ENCODE peak calls at places on chromosomes 16 and 17, in nine cellular contexts. One of them, this sample, is unnamed.
A peak's percentile ranks its signal among the peaks of the same experiment; 100 is the strongest.

GRCh38 chr16:15810411-15810810 is 46.4 kb downstream of the MYH11 start:
- DNase-seq in RWPE1: no peak
- DNase-seq in left ventricle myocardium inferior: no peak
- DNase-seq in HFFc6: peak; percentile 5
- DNase-seq in cardiac muscle cell: no peak
- DNase-seq in GM10248: no peak
- DNase-seq in transverse colon: no peak
- DNase-seq in A673: no peak
- DNase-seq in heart left ventricle: no peak
- DNase-seq in this sample: no peak

GRCh38 chr16:55555436-55555835 is 11.0 kb upstream of the CAPNS2 start:
- DNase-seq in heart left ventricle: no peak
- DNase-seq in GM10248: no peak
- DNase-seq in cardiac muscle cell: no peak
- DNase-seq in A673: no peak
- DNase-seq in HFFc6: peak; percentile 58
- DNase-seq in left ventricle myocardium inferior: no peak
- DNase-seq in RWPE1: no peak
- DNase-seq in transverse colon: no peak
- DNase-seq in this sample: no peak

GRCh38 chr16:85173981-85174751 is 61.9 kb upstream of the CIBAR2 start:
- DNase-seq in left ventricle myocardium inferior: no peak
- DNase-seq in cardiac muscle cell: peak; percentile 80
- DNase-seq in A673: peak; percentile 95
- DNase-seq in transverse colon: peak; percentile 34
- DNase-seq in RWPE1: peak; percentile 77
- DNase-seq in GM10248: no peak
- DNase-seq in HFFc6: peak; percentile 88
- DNase-seq in heart left ventricle: no peak
- DNase-seq in this sample: no peak

GRCh38 chr16:76910931-76911330 is 280.1 kb upstream of the MON1B start:
- DNase-seq in GM10248: no peak
- DNase-seq in HFFc6: no peak
- DNase-seq in RWPE1: peak; percentile 25
- DNase-seq in left ventricle myocardium inferior: no peak
- DNase-seq in A673: no peak
- DNase-seq in cardiac muscle cell: peak; percentile 95
- DNase-seq in transverse colon: no peak
- DNase-seq in heart left ventricle: no peak
- DNase-seq in this sample: no peak

GRCh38 chr17:77493238-77493812 is 352.6 kb downstream of the SEC14L1 start:
- DNase-seq in left ventricle myocardium inferior: peak; percentile 16
- DNase-seq in cardiac muscle cell: no peak
- DNase-seq in heart left ventricle: no peak
- DNase-seq in transverse colon: peak; percentile 7
- DNase-seq in RWPE1: no peak
- DNase-seq in A673: no peak
- DNase-seq in HFFc6: no peak
- DNase-seq in GM10248: no peak
- DNase-seq in this sample: no peak

GRCh38 chr17:66855204-66855603 is 20.3 kb downstream of the CACNG5 start:
- DNase-seq in transverse colon: no peak
- DNase-seq in GM10248: no peak
- DNase-seq in A673: no peak
- DNase-seq in left ventricle myocardium inferior: no peak
- DNase-seq in RWPE1: no peak
- DNase-seq in HFFc6: no peak
- DNase-seq in heart left ventricle: no peak
- DNase-seq in cardiac muscle cell: peak; percentile 10
- DNase-seq in this sample: no peak

GRCh38 chr17:19401321-19402010 is 9.6 kb upstream of the RNF112 start:
- DNase-seq in A673: no peak
- DNase-seq in transverse colon: peak; percentile 69
- DNase-seq in RWPE1: no peak
- DNase-seq in HFFc6: no peak
- DNase-seq in left ventricle myocardium inferior: no peak
- DNase-seq in GM10248: no peak
- DNase-seq in heart left ventricle: no peak
- DNase-seq in cardiac muscle cell: no peak
- DNase-seq in this sample: no peak

GRCh38 chr17:36578671-36579070 is 13.0 kb upstream of the DHRS11 start:
- DNase-seq in HFFc6: no peak
- DNase-seq in heart left ventricle: no peak
- DNase-seq in GM10248: no peak
- DNase-seq in RWPE1: no peak
- DNase-seq in A673: no peak
- DNase-seq in cardiac muscle cell: peak; percentile 16
- DNase-seq in left ventricle myocardium inferior: no peak
- DNase-seq in transverse colon: no peak
- DNase-seq in this sample: no peak

GRCh38 chr17:63136381-63137012 is 170.5 kb downstream of the TANC2 start:
- DNase-seq in left ventricle myocardium inferior: no peak
- DNase-seq in heart left ventricle: no peak
- DNase-seq in GM10248: no peak
- DNase-seq in cardiac muscle cell: no peak
- DNase-seq in A673: no peak
- DNase-seq in transverse colon: no peak
- DNase-seq in HFFc6: no peak
- DNase-seq in RWPE1: no peak
- DNase-seq in this sample: no peak

GRCh38 chr16:58399718-58400633 is 7.7 kb downstream of the GINS3 start:
- DNase-seq in cardiac muscle cell: no peak
- DNase-seq in A673: no peak
- DNase-seq in RWPE1: no peak
- DNase-seq in left ventricle myocardium inferior: no peak
- DNase-seq in transverse colon: no peak
- DNase-seq in heart left ventricle: no peak
- DNase-seq in HFFc6: peak; percentile 39
- DNase-seq in GM10248: no peak
- DNase-seq in this sample: no peak

GRCh38 chr16:72898216-72898825 is 149.6 kb downstream of the ZFHX3 start:
- DNase-seq in RWPE1: no peak
- DNase-seq in left ventricle myocardium inferior: no peak
- DNase-seq in A673: no peak
- DNase-seq in cardiac muscle cell: no peak
- DNase-seq in HFFc6: no peak
- DNase-seq in heart left ventricle: no peak
- DNase-seq in GM10248: no peak
- DNase-seq in transverse colon: no peak
- DNase-seq in this sample: no peak

GRCh38 chr17:72166040-72166439 is 45.2 kb downstream of the SOX9 start:
- DNase-seq in HFFc6: no peak
- DNase-seq in A673: no peak
- DNase-seq in RWPE1: no peak
- DNase-seq in heart left ventricle: no peak
- DNase-seq in cardiac muscle cell: no peak
- DNase-seq in transverse colon: no peak
- DNase-seq in left ventricle myocardium inferior: no peak
- DNase-seq in GM10248: no peak
- DNase-seq in this sample: no peak

GRCh38 chr17:69593351-69593715 is 178.8 kb downstream of the MAP2K6 start:
- DNase-seq in transverse colon: no peak
- DNase-seq in GM10248: no peak
- DNase-seq in cardiac muscle cell: no peak
- DNase-seq in heart left ventricle: no peak
- DNase-seq in RWPE1: no peak
- DNase-seq in HFFc6: peak; percentile 28
- DNase-seq in left ventricle myocardium inferior: no peak
- DNase-seq in A673: no peak
- DNase-seq in this sample: no peak

GRCh38 chr16:89089142-89089541 is 4.5 kb upstream of the ACSF3 start:
- DNase-seq in GM10248: no peak
- DNase-seq in HFFc6: no peak
- DNase-seq in cardiac muscle cell: no peak
- DNase-seq in left ventricle myocardium inferior: no peak
- DNase-seq in RWPE1: no peak
- DNase-seq in transverse colon: no peak
- DNase-seq in A673: no peak
- DNase-seq in heart left ventricle: no peak
- DNase-seq in this sample: no peak

GRCh38 chr17:4490637-4491061 is 8.0 kb upstream of the SPNS2 start:
- DNase-seq in A673: no peak
- DNase-seq in HFFc6: no peak
- DNase-seq in transverse colon: no peak
- DNase-seq in cardiac muscle cell: no peak
- DNase-seq in heart left ventricle: no peak
- DNase-seq in left ventricle myocardium inferior: no peak
- DNase-seq in RWPE1: peak; percentile 44
- DNase-seq in GM10248: no peak
- DNase-seq in this sample: no peak

DNA sequence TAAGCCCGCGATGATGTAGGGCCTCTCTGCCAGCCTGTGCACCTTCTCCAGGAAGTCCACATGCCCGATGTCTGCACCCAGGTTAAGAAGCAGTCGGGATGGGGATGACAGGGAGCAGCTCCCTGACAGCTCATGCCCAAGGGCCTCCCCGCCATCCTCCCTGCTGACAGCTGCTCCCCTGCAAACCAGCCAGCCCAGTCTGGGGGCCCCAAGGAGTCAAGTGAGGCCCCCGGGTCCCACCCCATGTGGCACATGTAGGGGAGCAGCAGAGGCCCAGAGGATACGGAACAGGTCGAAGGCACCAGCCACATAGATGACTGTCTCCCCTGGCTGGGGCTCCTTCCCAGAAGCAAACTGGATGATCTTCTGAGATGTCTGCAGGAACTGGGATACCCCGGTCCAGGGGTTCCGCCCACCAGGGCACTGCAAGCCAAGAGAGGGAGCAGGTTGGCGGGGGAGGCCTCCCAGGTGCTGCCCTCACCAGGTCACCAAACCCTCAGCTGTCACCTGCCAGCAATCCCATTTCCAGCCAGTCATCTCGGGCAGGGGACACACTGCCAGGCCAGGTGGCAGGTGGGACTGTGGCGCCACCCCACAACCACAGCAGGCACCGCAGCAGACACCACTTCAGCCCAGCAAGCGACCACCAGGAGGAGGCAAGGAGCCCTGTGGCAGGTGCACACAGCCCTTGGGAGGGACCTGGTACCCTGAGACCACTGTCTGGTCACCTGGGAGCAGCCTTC is 4.6 kb downstream of the PCYT2 start:
- DNase-seq in A673: no peak
- DNase-seq in cardiac muscle cell: no peak
- DNase-seq in RWPE1: no peak
- DNase-seq in HFFc6: no peak
- DNase-seq in left ventricle myocardium inferior: no peak
- DNase-seq in GM10248: no peak
- DNase-seq in transverse colon: no peak
- DNase-seq in heart left ventricle: no peak
- DNase-seq in this sample: no peak
- TF ChIP-seq CTCF in A673: peak; percentile 29
- TF ChIP-seq CTCF in cardiac muscle cell: no peak
- TF ChIP-seq CTCF in RWPE1: no peak
- TF ChIP-seq CTCF in HFFc6: peak; percentile 38
- TF ChIP-seq CTCF in left ventricle myocardium inferior: no peak
- TF ChIP-seq CTCF in GM10248: no peak
- TF ChIP-seq CTCF in transverse colon: no peak
- TF ChIP-seq CTCF in heart left ventricle: no peak
- TF ChIP-seq CTCF in this sample: no peak

GRCh38 chr16:56671706-56672105 is 2.1 kb downstream of the MT1H start:
- DNase-seq in transverse colon: no peak
- DNase-seq in heart left ventricle: no peak
- DNase-seq in RWPE1: no peak
- DNase-seq in cardiac muscle cell: no peak
- DNase-seq in A673: no peak
- DNase-seq in left ventricle myocardium inferior: no peak
- DNase-seq in GM10248: no peak
- DNase-seq in HFFc6: no peak
- DNase-seq in this sample: no peak

GRCh38 chr16:56672761-56673536 is 3.3 kb downstream of the MT1H start:
- DNase-seq in RWPE1: no peak
- DNase-seq in A673: no peak
- DNase-seq in cardiac muscle cell: no peak
- DNase-seq in HFFc6: no peak
- DNase-seq in GM10248: no peak
- DNase-seq in heart left ventricle: no peak
- DNase-seq in transverse colon: no peak
- DNase-seq in left ventricle myocardium inferior: no peak
- DNase-seq in this sample: no peak

GRCh38 chr16:56675685-56676210 is 6.1 kb downstream of the MT1H start:
- DNase-seq in HFFc6: no peak
- DNase-seq in transverse colon: peak; percentile 19
- DNase-seq in cardiac muscle cell: no peak
- DNase-seq in RWPE1: no peak
- DNase-seq in A673: no peak
- DNase-seq in left ventricle myocardium inferior: no peak
- DNase-seq in heart left ventricle: no peak
- DNase-seq in GM10248: no peak
- DNase-seq in this sample: no peak

GRCh38 chr16:56670640-56670934 is 973 bp downstream of the MT1H start:
- DNase-seq in transverse colon: no peak
- DNase-seq in left ventricle myocardium inferior: no peak
- DNase-seq in cardiac muscle cell: no peak
- DNase-seq in RWPE1: no peak
- DNase-seq in HFFc6: no peak
- DNase-seq in A673: no peak
- DNase-seq in heart left ventricle: no peak
- DNase-seq in GM10248: no peak
- DNase-seq in this sample: no peak

DNA sequence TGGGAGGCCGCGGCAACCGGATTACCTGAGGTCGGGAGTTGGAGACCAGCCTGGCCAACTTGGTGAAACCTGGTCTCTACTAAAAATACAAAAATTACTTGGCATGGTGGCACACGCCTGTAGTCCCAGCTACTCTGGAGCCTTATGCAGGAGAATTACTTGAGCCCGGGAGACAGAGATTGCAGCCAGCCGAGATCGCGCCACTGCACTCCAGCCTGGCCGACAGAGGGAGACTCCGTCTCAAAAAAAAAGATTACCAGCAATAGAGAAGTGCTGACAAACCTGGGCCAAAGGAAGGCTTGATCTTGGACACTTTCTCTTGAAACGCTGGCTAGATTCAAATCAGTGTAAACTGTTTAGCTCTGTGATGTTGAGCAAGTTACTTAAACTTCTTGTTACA is 4.3 kb downstream of the MT1H start:
- DNase-seq in transverse colon: peak; percentile 30
- DNase-seq in cardiac muscle cell: peak; percentile 47
- DNase-seq in RWPE1: no peak
- DNase-seq in HFFc6: peak; percentile 35
- DNase-seq in heart left ventricle: no peak
- DNase-seq in A673: no peak
- DNase-seq in left ventricle myocardium inferior: no peak
- DNase-seq in GM10248: no peak
- DNase-seq in this sample: no peak
- TF ChIP-seq CTCF in transverse colon: peak; percentile 59
- TF ChIP-seq CTCF in cardiac muscle cell: peak; percentile 68
- TF ChIP-seq CTCF in RWPE1: no peak
- TF ChIP-seq CTCF in HFFc6: peak; percentile 78
- TF ChIP-seq CTCF in heart left ventricle: peak; percentile 55
- TF ChIP-seq CTCF in A673: peak; percentile 56
- TF ChIP-seq CTCF in left ventricle myocardium inferior: peak; percentile 77
- TF ChIP-seq CTCF in GM10248: peak; percentile 50
- TF ChIP-seq CTCF in this sample: peak; percentile 19

GRCh38 chr16:49704586-49705155 is 151.2 kb downstream of the ZNF423 start:
- DNase-seq in transverse colon: no peak
- DNase-seq in heart left ventricle: no peak
- DNase-seq in HFFc6: no peak
- DNase-seq in A673: no peak
- DNase-seq in cardiac muscle cell: no peak
- DNase-seq in left ventricle myocardium inferior: no peak
- DNase-seq in GM10248: no peak
- DNase-seq in RWPE1: no peak
- DNase-seq in this sample: no peak
- TF ChIP-seq CTCF in transverse colon: no peak
- TF ChIP-seq CTCF in heart left ventricle: no peak
- TF ChIP-seq CTCF in HFFc6: no peak
- TF ChIP-seq CTCF in A673: peak; percentile 39
- TF ChIP-seq CTCF in cardiac muscle cell: no peak
- TF ChIP-seq CTCF in left ventricle myocardium inferior: no peak
- TF ChIP-seq CTCF in GM10248: peak; percentile 8
- TF ChIP-seq CTCF in RWPE1: no peak
- TF ChIP-seq CTCF in this sample: no peak

GRCh38 chr16:29805232-29806095 is 865 bp upstream of the MAZ start:
- DNase-seq in cardiac muscle cell: peak; percentile 98
- DNase-seq in GM10248: peak; percentile 94
- DNase-seq in transverse colon: peak; percentile 98
- DNase-seq in left ventricle myocardium inferior: peak; percentile 98
- DNase-seq in A673: peak; percentile 99
- DNase-seq in HFFc6: peak; percentile 97
- DNase-seq in heart left ventricle: peak; percentile 98
- DNase-seq in RWPE1: peak; percentile 87
- DNase-seq in this sample: peak; percentile 95
- TF ChIP-seq CTCF in cardiac muscle cell: no peak
- TF ChIP-seq CTCF in GM10248: no peak
- TF ChIP-seq CTCF in transverse colon: no peak
- TF ChIP-seq CTCF in left ventricle myocardium inferior: peak; percentile 11
- TF ChIP-seq CTCF in A673: peak; percentile 12
- TF ChIP-seq CTCF in HFFc6: peak; percentile 20
- TF ChIP-seq CTCF in heart left ventricle: no peak
- TF ChIP-seq CTCF in RWPE1: no peak
- TF ChIP-seq CTCF in this sample: no peak